ENCODE peak calls at places on chromosomes 11 and 22, in seven cellular contexts. S is GM23248, A is neural progenitor cell, Y is hepatocyte, E is GM23338, X is MM.1S, V is HCT116. H is an unnamed sample.

GRCh38 chr11:126375726-126376125 is 20.2 kb downstream of the ST3GAL4 start:
- DNase-seq in S (no peak), X (no peak), V (no peak), A (no peak), E (no peak), Y (no peak), H (peak)

GRCh38 chr11:76783901-76784813 is 1.0 kb downstream of the TSKU start:
- DNase-seq in E (peak), S (peak), V (peak), A (peak), Y (peak), X (no peak), H (peak)

GRCh38 chr11:45385844-45386243 is 99.7 kb upstream of the SYT13 start:
- DNase-seq in S (no peak), V (no peak), E (no peak), X (peak), A (no peak), Y (no peak), H (no peak)

GRCh38 chr11:63567044-63567840 is 4.1 kb upstream of the PLAAT2 start:
- DNase-seq in E (peak), S (peak), V (peak), X (peak), A (no peak), Y (peak), H (peak)

GRCh38 chr11:64276653-64277431 is 7.6 kb downstream of the BAD start:
- DNase-seq in E (no peak), S (peak), A (no peak), X (peak), V (no peak), Y (no peak), H (peak)

GRCh38 chr11:130315354-130315970 is 745 bp upstream of the ZBTB44 start:
- DNase-seq in S (no peak), Y (peak), V (no peak), A (peak), X (peak), E (peak), H (no peak)

GRCh38 chr22:39236321-39237275 is 8.2 kb downstream of the PDGFB start:
- DNase-seq in S (no peak), Y (no peak), E (no peak), X (peak), V (no peak), A (no peak), H (no peak)

GRCh38 chr11:12897867-12898266 is 111.2 kb upstream of the RASSF10 start:
- DNase-seq in V (no peak), Y (no peak), A (no peak), X (no peak), E (no peak), S (no peak), H (no peak)

GRCh38 chr11:6681505-6681904 is 1.6 kb downstream of the MRPL17 start:
- DNase-seq in Y (no peak), X (no peak), S (no peak), V (no peak), A (no peak), E (no peak), H (no peak)

GRCh38 chr11:2686360-2687222 is 13.2 kb downstream of the KCNQ1OT1 start:
- DNase-seq in X (no peak), V (no peak), A (no peak), S (no peak), Y (no peak), E (no peak), H (no peak)

GRCh38 chr22:22940961-22941605 is 53.5 kb downstream of the IGLL5 start:
- DNase-seq in X (no peak), A (no peak), Y (no peak), S (no peak), V (no peak), E (no peak), H (no peak)

GRCh38 chr22:45997775-45998637 is 21.0 kb upstream of the WNT7B start:
- DNase-seq in X (peak), A (no peak), S (peak), E (no peak), V (no peak), Y (no peak), H (peak)

GRCh38 chr11:30423886-30424285 is 101.0 kb downstream of the ARL14EP start:
- DNase-seq in E (no peak), X (no peak), S (no peak), A (peak), Y (no peak), V (no peak), H (no peak)

GRCh38 chr11:64842851-64843841 is 1.3 kb downstream of the CDC42BPG start:
- DNase-seq in E (no peak), V (no peak), Y (peak), S (no peak), X (no peak), A (peak), H (peak)

GRCh38 chr11:57567512-57568329 is at the start of gene UBE2L6:
- DNase-seq in X (peak), S (peak), V (no peak), A (peak), E (peak), Y (peak), H (no peak)

GRCh38 chr11:19374189-19374588 is 133.4 kb upstream of the E2F8 start:
- DNase-seq in S (peak), V (no peak), A (no peak), E (no peak), Y (no peak), X (no peak), H (peak)

GRCh38 chr22:45294030-45294429 is 9.3 kb downstream of the UPK3A start:
- DNase-seq in V (no peak), S (no peak), E (no peak), Y (no peak), X (no peak), A (no peak), H (no peak)

GRCh38 chr11:2804189-2804588 is 81.4 kb downstream of the CDKN1C start:
- DNase-seq in A (no peak), Y (no peak), V (no peak), E (no peak), X (no peak), S (no peak), H (no peak)

GRCh38 chr11:121780971-121781370 is 328.2 kb upstream of the SORL1-AS1 start:
- DNase-seq in V (no peak), Y (no peak), S (no peak), X (no peak), A (no peak), E (no peak), H (no peak)

GRCh38 chr11:86241956-86242525 is 2.5 kb upstream of the EED start:
- DNase-seq in X (no peak), S (no peak), E (no peak), A (no peak), V (no peak), Y (no peak), H (no peak)

GRCh38 chr11:120751550-120751949 is 240.0 kb downstream of the GRIK4 start:
- DNase-seq in V (no peak), A (no peak), S (no peak), E (no peak), Y (no peak), X (no peak), H (no peak)

GRCh38 chr22:29481265-29482000 is 1.4 kb downstream of the NEFH start:
- DNase-seq in S (no peak), V (no peak), Y (peak), A (peak), E (peak), X (no peak), H (no peak)

GRCh38 chr11:45815747-45816146 is 10.8 kb downstream of the SLC35C1 start:
- DNase-seq in E (peak), S (peak), A (no peak), Y (no peak), X (no peak), V (no peak), H (peak)

GRCh38 chr22:46072981-46073682 is 77.2 kb upstream of the PPARA start:
- DNase-seq in A (no peak), V (no peak), S (peak), Y (no peak), E (no peak), X (no peak), H (no peak)

GRCh38 chr22:45211848-45212247 is 28.8 kb downstream of the KIAA0930 start:
- DNase-seq in E (no peak), X (no peak), A (no peak), V (no peak), S (peak), Y (no peak), H (no peak)

GRCh38 chr11:86637976-86638375 is 34.4 kb downstream of the ME3 start:
- DNase-seq in E (no peak), S (no peak), V (no peak), A (no peak), X (no peak), Y (no peak), H (no peak)

GRCh38 chr22:36352775-36353507 is 34.8 kb downstream of the MYH9 start:
- DNase-seq in Y (peak), S (no peak), V (no peak), A (peak), X (no peak), E (peak), H (no peak)

GRCh38 chr11:94948070-94948617 is 25.2 kb downstream of the CWC15 start:
- DNase-seq in E (no peak), X (no peak), Y (no peak), S (peak), A (no peak), V (no peak), H (peak)

DNA sequence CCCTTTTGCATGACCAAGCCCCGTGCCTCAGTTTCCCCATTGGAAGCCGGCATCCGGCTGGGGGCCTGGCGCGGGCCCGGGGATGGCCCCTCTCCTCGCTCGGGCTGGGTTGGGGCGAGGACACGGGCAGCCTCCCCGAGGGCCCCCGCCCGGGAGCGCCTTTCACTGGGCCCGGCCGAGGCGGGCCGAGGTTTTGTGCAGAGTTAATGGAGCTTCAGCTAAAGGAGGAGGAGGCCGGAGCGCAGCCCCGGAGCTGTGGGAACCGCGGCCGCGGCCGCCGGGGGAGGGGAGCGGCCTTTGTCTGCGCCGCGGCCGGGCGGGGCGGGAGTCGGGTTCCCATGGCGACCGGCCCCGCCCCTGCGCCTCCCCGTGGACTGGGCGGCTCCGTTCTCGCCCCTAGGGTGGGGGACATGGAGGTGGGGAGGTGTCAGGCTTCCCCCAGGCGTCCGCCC is 1.4 kb upstream of the MAPK11 start:
- DNase-seq in V (no peak), X (peak), S (peak), Y (peak), A (peak), E (peak), H (peak)
- TF ChIP-seq EZH2 in V (no peak), X (no peak), S (no peak), Y (no peak), A (no peak), E (peak), H (no peak)

GRCh38 chr11:107102692-107103463 is 84.6 kb upstream of the GUCY1A2 start:
- DNase-seq in S (no peak), E (peak), A (no peak), Y (no peak), V (no peak), X (no peak), H (no peak)
- TF ChIP-seq EZH2phosphoT487 in S (no peak), E (no peak), A (no peak), Y (no peak), V (no peak), X (no peak), H (no peak)

DNA sequence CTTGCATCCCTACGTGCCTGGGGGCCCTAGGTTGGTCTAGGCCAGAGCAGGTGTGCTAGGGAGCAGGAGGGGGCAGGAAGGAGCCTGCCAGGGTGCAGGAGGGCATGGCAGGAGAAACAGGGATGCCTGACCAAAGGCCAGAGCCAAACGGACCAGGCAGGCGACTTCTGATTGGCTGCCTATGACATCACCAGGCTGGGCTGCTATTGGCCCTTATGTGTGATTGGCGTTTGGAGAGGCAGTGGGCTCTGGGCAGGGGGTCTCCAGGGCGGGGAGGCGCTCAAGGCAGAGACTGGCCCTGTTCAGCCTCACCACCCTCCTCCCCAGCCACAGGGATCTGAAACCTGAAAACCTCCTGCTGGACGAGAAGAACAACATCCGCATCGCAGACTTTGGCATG is 44.4 kb downstream of the MOB2 start:
- DNase-seq in X (no peak), V (no peak), E (peak), Y (no peak), A (peak), S (peak), H (no peak)
- TF ChIP-seq EZH2 in X (no peak), V (no peak), E (no peak), Y (no peak), A (no peak), S (no peak), H (no peak)

GRCh38 chr11:73113426-73113825 is 28.7 kb downstream of the FCHSD2 start:
- DNase-seq in V (no peak), Y (no peak), S (no peak), A (no peak), E (no peak), X (no peak), H (no peak)

GRCh38 chr11:73114835-73115220 is 27.3 kb downstream of the FCHSD2 start:
- DNase-seq in X (no peak), E (no peak), A (no peak), S (no peak), Y (no peak), V (no peak), H (no peak)

GRCh38 chr11:73114110-73114834 is 27.8 kb downstream of the FCHSD2 start:
- DNase-seq in X (no peak), S (no peak), A (no peak), Y (no peak), E (no peak), V (no peak), H (peak)
- TF ChIP-seq EZH2phosphoT487 in X (no peak), S (no peak), A (no peak), Y (no peak), E (no peak), V (no peak), H (no peak)

GRCh38 chr22:49725516-49725915 is 102.2 kb downstream of the BRD1 start:
- DNase-seq in E (no peak), Y (no peak), A (no peak), S (no peak), V (no peak), X (no peak), H (no peak)

GRCh38 chr22:49726022-49726681 is 101.5 kb downstream of the BRD1 start:
- DNase-seq in A (no peak), S (no peak), E (no peak), X (no peak), Y (no peak), V (no peak), H (no peak)

GRCh38 chr22:49724893-49725489 is 102.7 kb downstream of the BRD1 start:
- DNase-seq in Y (peak), E (no peak), S (peak), V (peak), A (peak), X (peak), H (peak)

GRCh38 chr22:49723478-49724029 is 104.1 kb downstream of the BRD1 start:
- DNase-seq in X (no peak), S (no peak), E (no peak), Y (no peak), V (no peak), A (no peak), H (no peak)

GRCh38 chr22:49724030-49724892 is 103.4 kb downstream of the BRD1 start:
- DNase-seq in A (no peak), X (no peak), S (no peak), E (no peak), Y (no peak), V (no peak), H (peak)
- TF ChIP-seq EZH2 in A (no peak), X (no peak), S (no peak), E (no peak), Y (no peak), V (no peak), H (no peak)

DNA sequence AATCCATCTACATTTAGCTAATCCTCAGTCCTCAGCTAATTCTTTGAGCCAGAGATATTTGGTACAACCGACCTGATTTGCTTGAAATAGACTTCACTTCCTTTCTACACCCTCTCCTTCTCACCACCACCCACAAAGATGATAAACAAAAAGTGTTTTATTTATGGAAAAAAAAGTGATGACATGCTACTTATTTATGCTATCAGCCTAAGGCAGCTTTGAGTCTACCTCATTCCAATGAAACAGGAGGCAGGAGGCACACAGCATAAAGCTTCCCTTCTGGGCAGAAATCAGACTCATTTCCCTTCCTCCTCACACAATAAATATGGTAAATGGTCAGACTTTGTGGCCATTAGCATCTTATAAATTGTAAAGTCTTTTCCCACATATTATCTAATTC is 325.7 kb downstream of the SOX6 start:
- DNase-seq in S (no peak), A (no peak), E (no peak), Y (no peak), V (no peak), X (peak), H (no peak)
- TF ChIP-seq EZH2phosphoT487 in S (no peak), A (no peak), E (no peak), Y (no peak), V (no peak), X (no peak), H (no peak)

GRCh38 chr11:10302744-10303557 is 1.9 kb upstream of the ADM start:
- DNase-seq in A (peak), V (no peak), E (peak), X (peak), S (peak), Y (peak), H (peak)
- TF ChIP-seq EZH2 in A (peak), V (no peak), E (peak), X (no peak), S (no peak), Y (no peak), H (no peak)

DNA sequence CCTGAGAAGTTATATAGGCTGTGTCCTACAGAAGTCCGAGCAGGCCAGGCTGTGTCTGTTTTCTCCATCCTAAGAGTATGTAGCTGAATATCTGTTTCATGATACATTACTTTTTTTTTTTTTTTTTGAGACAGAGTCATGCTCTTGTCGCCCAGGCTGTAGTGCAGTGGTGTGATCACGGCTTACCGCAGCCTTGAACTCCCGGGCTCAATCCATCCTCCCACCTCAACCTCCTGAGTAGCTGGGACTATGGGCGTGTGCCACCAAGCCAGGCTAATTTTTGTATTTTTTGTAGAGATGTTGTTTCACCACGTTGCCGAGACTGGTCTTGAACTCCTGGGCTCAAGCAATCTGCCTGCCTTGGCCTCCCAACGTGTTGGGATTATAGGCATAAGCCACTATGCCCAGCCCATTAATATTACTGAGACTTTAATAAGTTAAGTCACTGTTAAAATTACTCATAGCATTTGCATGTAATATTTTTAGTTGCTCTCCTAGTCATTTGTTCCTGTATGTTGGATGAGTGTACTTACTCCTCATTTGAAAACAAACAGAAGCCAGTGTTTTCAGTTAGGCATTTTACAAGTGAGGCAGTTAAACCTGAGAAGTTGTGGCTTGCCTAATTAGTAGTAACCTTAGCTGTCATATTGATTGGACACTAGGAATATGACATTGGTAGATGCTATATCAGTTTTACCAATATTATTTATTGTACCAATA is 26.1 kb downstream of the DRG1 start:
- DNase-seq in A (no peak), Y (no peak), S (peak), V (no peak), X (no peak), E (no peak), H (no peak)
- TF ChIP-seq EZH2phosphoT487 in A (no peak), Y (no peak), S (no peak), V (no peak), X (no peak), E (no peak), H (no peak)